ENCODE peak calls at places on chromosomes 2 and 18, in seven cellular contexts. M, Q, I, T, N, C and E are unnamed samples.
A peak's percentile ranks its signal among the peaks of the same experiment; 100 is the strongest.

GRCh38 chr2:192253692-192254091 is 59.0 kb upstream of the TMEFF2 start:
- DNase-seq in M (no peak), Q (no peak), I (no peak), T (no peak), N (no peak), C (no peak), E (no peak)

GRCh38 chr2:1676913-1677832 is 67.1 kb downstream of the PXDN start:
- DNase-seq in M (no peak), Q (no peak), I (no peak), T (no peak), N (no peak), C (no peak), E (no peak)

GRCh38 chr2:8584174-8585066 is 97.4 kb upstream of the ID2 start:
- DNase-seq in M (no peak), Q (no peak), I (no peak), T (no peak), N (no peak), C (no peak), E (peak; percentile 9)

GRCh38 chr2:45331034-45331786 is 279.9 kb downstream of the SRBD1 start:
- DNase-seq in M (no peak), Q (no peak), I (no peak), T (no peak), N (no peak), C (no peak), E (no peak)

GRCh38 chr2:112692914-112693313 is 27.9 kb upstream of the NT5DC4 start:
- DNase-seq in M (no peak), Q (no peak), I (no peak), T (no peak), N (no peak), C (no peak), E (peak; percentile 22)

GRCh38 chr2:233817995-233818638 is 36.2 kb downstream of the HJURP start:
- DNase-seq in M (no peak), Q (no peak), I (no peak), T (no peak), N (no peak), C (no peak), E (no peak)

GRCh38 chr2:233820766-233821105 is 33.6 kb downstream of the HJURP start:
- DNase-seq in M (no peak), Q (no peak), I (no peak), T (no peak), N (no peak), C (no peak), E (no peak)

GRCh38 chr2:189318761-189319160 is 122.5 kb upstream of the WDR75 start:
- DNase-seq in M (no peak), Q (no peak), I (no peak), T (no peak), N (no peak), C (no peak), E (no peak)

GRCh38 chr18:22640281-22640842 is 222.6 kb upstream of the CTAGE1 start:
- DNase-seq in M (no peak), Q (no peak), I (no peak), T (no peak), N (no peak), C (no peak), E (no peak)

GRCh38 chr2:157790780-157791179 is 85.3 kb downstream of the ACVR1 start:
- DNase-seq in M (no peak), Q (no peak), I (no peak), T (no peak), N (no peak), C (no peak), E (no peak)

GRCh38 chr2:241559489-241560180 is 1.1 kb downstream of the BOK start:
- DNase-seq in M (no peak), Q (no peak), I (no peak), T (no peak), N (no peak), C (no peak), E (no peak)

GRCh38 chr2:215970425-215970824 is 42.9 kb downstream of the MREG start:
- DNase-seq in M (no peak), Q (no peak), I (no peak), T (no peak), N (no peak), C (no peak), E (no peak)

GRCh38 chr2:140650825-140651224 is 1480.0 kb downstream of the LRP1B start:
- DNase-seq in M (no peak), Q (no peak), I (no peak), T (no peak), N (no peak), C (no peak), E (no peak)

GRCh38 chr2:40440835-40441234 is 11.1 kb downstream of the SLC8A1 start:
- DNase-seq in M (no peak), Q (no peak), I (no peak), T (no peak), N (no peak), C (no peak), E (no peak)

GRCh38 chr2:230910546-230911135 is 14.4 kb downstream of the GPR55 start:
- DNase-seq in M (no peak), Q (no peak), I (no peak), T (no peak), N (no peak), C (no peak), E (no peak)

GRCh38 chr2:145744541-145745386 is 1224.8 kb upstream of the ZEB2 start:
- DNase-seq in M (no peak), Q (no peak), I (no peak), T (no peak), N (no peak), C (no peak), E (no peak)

GRCh38 chr2:170276926-170277571 is 99.1 kb downstream of the MYO3B start:
- DNase-seq in M (peak; percentile 49), Q (no peak), I (no peak), T (no peak), N (no peak), C (no peak), E (no peak)

GRCh38 chr2:218806346-218806978 is 24.5 kb downstream of the CYP27A1 start:
- DNase-seq in M (no peak), Q (no peak), I (no peak), T (no peak), N (no peak), C (peak; percentile 84), E (no peak)